ENCODE peak calls at places on chromosomes 12 and 14, in seven cellular contexts. L is GM12878, G is HCT116, I is HepG2, C is SK-N-SH, J is K562, X is H1. N is an unnamed sample.

GRCh38 chr12:34397591-34398365 is 375.5 kb downstream of the ALG10 start:
- DNase-seq in L (no peak), G (no peak), I (no peak), C (peak; percentile 0), J (peak; percentile 1), X (peak; percentile 1), N (no peak)

GRCh38 chr12:109069307-109070231 is 17.2 kb downstream of the USP30 start:
- DNase-seq in L (no peak), G (no peak), I (peak; percentile 64), C (no peak), J (no peak), X (peak; percentile 77), N (no peak)

GRCh38 chr12:60333461-60333860 is 737.6 kb downstream of the SLC16A7 start:
- DNase-seq in L (no peak), G (no peak), I (no peak), C (no peak), J (no peak), X (no peak), N (no peak)

GRCh38 chr12:89648211-89648930 is 60.3 kb downstream of the ATP2B1 start:
- DNase-seq in L (no peak), G (no peak), I (peak; percentile 56), C (peak; percentile 13), J (peak; percentile 27), X (peak; percentile 58), N (no peak)

GRCh38 chr12:24044973-24045703 is 95.7 kb upstream of the SOX5 start:
- DNase-seq in L (no peak), G (no peak), I (peak; percentile 78), C (no peak), J (no peak), X (no peak), N (no peak)

GRCh38 chr14:99395904-99396530 is 84.6 kb downstream of the SETD3 start:
- DNase-seq in L (no peak), G (peak; percentile 7), I (no peak), C (no peak), J (no peak), X (peak; percentile 33), N (no peak)

GRCh38 chr12:68521321-68521839 is 89.3 kb upstream of the RAP1B start:
- DNase-seq in L (no peak), G (no peak), I (no peak), C (peak; percentile 27), J (no peak), X (no peak), N (no peak)

GRCh38 chr14:99879401-99880295 is 86.4 kb downstream of the EML1 start:
- DNase-seq in L (no peak), G (no peak), I (no peak), C (no peak), J (no peak), X (no peak), N (no peak)

GRCh38 chr14:82720931-82721330 is 1187.3 kb upstream of the SEL1L start:
- DNase-seq in L (no peak), G (no peak), I (no peak), C (no peak), J (no peak), X (no peak), N (peak; percentile 13)

GRCh38 chr12:42129595-42130204 is 15.0 kb downstream of the GXYLT1 start:
- DNase-seq in L (no peak), G (peak; percentile 61), I (peak; percentile 63), C (peak; percentile 54), J (no peak), X (no peak), N (peak; percentile 38)

GRCh38 chr14:68938515-68939423 is 40.3 kb downstream of the ACTN1 start:
- DNase-seq in L (no peak), G (no peak), I (peak; percentile 96), C (peak; percentile 67), J (no peak), X (no peak), N (no peak)

GRCh38 chr12:72313757-72314270 is 41.6 kb downstream of the TRHDE start:
- DNase-seq in L (no peak), G (no peak), I (no peak), C (no peak), J (no peak), X (no peak), N (peak; percentile 29)

GRCh38 chr12:65556676-65557424 is 267.4 kb upstream of the HMGA2 start:
- DNase-seq in L (peak; percentile 9), G (peak; percentile 80), I (peak; percentile 53), C (peak; percentile 68), J (peak; percentile 77), X (peak; percentile 90), N (peak; percentile 80)

GRCh38 chr12:75766263-75767160 is 255.1 kb upstream of the KRR1 start:
- DNase-seq in L (no peak), G (peak; percentile 88), I (peak; percentile 97), C (no peak), J (no peak), X (no peak), N (peak; percentile 31)

GRCh38 chr14:54606178-54606577 is 39.2 kb downstream of the SAMD4A start:
- DNase-seq in L (no peak), G (no peak), I (no peak), C (no peak), J (no peak), X (no peak), N (no peak)

GRCh38 chr12:123972448-123973401 is at the start of the genes CCDC92 and ZNF664:
- DNase-seq in L (peak; percentile 56), G (peak; percentile 83), I (peak; percentile 85), C (peak; percentile 99), J (peak; percentile 99), X (peak; percentile 94), N (peak; percentile 96)

GRCh38 chr12:75863475-75863874 is 168.1 kb downstream of the PHLDA1 start:
- DNase-seq in L (no peak), G (no peak), I (no peak), C (no peak), J (no peak), X (no peak), N (no peak)

DNA sequence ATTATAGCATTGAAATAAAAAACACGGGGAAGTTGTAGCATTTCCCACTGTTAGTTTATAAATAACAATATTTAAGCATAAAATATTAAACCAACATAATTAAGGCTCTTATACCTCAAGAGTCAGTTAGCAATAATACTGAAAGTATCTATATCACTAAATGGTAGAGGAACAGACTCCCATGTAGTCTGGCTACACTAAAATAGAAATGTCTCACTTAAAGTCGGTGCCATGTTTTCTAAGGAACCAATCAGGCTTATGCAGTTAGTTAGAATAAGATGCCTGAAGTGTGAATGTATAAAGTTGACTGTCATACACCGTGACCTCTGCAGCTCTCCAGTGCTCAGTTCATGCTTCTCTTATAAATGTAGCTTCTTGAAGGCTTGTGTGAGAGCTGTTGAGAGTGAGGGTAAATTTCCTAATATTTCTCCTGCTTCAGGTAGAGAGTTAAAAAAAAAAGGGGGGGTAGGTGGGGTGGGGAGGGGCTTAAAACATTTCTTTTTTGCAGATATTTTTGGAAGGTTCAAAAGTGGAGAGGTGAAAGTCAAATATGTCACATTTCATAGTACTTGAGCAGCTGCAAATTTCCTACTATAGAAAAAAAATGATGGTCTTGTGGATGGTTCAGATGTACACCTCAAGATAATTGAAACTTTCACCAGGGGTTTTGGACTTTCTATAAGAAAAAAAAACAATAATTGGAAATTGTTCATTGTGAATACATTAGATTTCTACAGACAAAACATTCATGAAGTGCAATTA is 64.5 kb downstream of the PTCSC3 start:
- DNase-seq in L (no peak), G (no peak), I (no peak), C (no peak), J (no peak), X (no peak), N (no peak)
- TF ChIP-seq JUND in L (no peak), G (no peak), I (no peak), C (no peak), J (no peak), X (no peak), N (no peak)

GRCh38 chr14:61147369-61147897 is 133.7 kb downstream of the TMEM30B start:
- DNase-seq in L (no peak), G (no peak), I (no peak), C (no peak), J (no peak), X (no peak), N (no peak)
- TF ChIP-seq JUND in L (no peak), G (no peak), I (no peak), C (no peak), J (no peak), X (no peak), N (no peak)

GRCh38 chr12:125149160-125150108 is 84.2 kb downstream of the AACS start:
- DNase-seq in L (peak; percentile 86), G (no peak), I (no peak), C (no peak), J (peak; percentile 36), X (no peak), N (no peak)

GRCh38 chr12:125152463-125152862 is 87.2 kb downstream of the AACS start:
- DNase-seq in L (no peak), G (no peak), I (no peak), C (no peak), J (no peak), X (no peak), N (no peak)

GRCh38 chr12:125155366-125155765 is 90.1 kb downstream of the AACS start:
- DNase-seq in L (no peak), G (no peak), I (no peak), C (no peak), J (no peak), X (no peak), N (no peak)

GRCh38 chr12:125148316-125148715 is 83.1 kb downstream of the AACS start:
- DNase-seq in L (no peak), G (no peak), I (no peak), C (no peak), J (no peak), X (no peak), N (no peak)

DNA sequence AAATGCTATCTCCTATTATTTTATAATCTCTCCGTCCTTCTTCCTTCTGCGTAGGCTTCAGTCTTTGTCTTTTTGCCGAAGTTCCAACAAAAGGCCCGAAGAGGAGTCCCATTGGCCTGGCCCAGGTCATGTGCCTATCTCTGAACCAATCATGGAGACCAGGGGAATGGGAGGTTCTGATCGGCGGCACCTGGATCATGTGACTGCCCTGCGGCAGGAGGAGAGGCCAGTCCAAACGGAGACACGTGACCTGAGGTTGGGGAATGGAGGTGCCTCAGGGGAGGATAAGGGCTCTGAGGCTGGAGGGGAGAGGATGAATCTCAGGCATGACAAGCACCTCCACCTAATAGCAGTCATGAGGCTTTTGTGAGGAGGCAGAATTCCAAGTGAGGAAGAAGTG is 86.0 kb downstream of the AACS start:
- DNase-seq in L (no peak), G (no peak), I (peak; percentile 18), C (no peak), J (peak; percentile 74), X (no peak), N (no peak)
- TF ChIP-seq JUND in L (no peak), G (no peak), I (no peak), C (no peak), J (no peak), X (no peak), N (no peak)

DNA sequence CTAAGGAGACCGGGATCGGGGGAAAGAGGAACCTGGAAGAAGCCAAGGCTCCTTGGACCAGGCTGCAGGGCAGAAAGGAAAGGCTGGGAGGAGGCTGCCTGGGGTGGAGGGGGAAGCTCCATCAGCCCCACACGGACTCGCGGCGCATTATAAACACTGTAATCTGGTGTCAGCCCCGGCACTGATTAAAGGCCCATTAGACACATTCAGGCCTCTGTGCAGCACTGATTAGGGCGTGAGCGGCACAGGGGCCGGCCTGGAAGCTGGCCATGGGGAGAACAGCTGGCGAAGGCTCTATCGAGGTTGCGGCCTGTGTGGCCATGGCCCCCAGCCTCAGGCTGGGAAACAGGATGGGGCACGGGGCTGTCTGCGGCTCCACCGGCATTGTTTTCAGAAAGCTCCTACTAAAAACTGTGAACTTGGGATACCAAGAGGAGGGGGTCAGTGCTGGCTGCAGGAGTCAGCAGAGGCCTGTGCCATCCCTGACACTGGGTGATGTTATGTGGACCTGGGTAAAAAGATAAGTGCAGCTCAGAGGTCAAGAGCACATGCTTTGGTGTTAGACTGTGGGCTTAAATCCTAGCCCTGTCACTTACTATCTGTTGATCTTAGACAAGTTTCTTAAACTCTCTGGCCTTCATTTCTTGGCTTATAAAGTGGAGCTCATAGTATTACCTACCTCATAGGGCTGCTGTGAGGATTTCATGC is 10.6 kb downstream of the ACVRL1 start:
- DNase-seq in L (no peak), G (no peak), I (no peak), C (peak; percentile 71), J (no peak), X (no peak), N (no peak)
- TF ChIP-seq JUND in L (no peak), G (no peak), I (no peak), C (no peak), J (peak; percentile 15), X (no peak), N (no peak)